ENCODE peak calls at places on chromosomes 12 and 14, in ten cellular contexts. One of them, this sample, is unnamed.
A peak's percentile ranks its signal among the peaks of the same experiment; 100 is the strongest.

GRCh38 chr12:53287741-53288216 is 7.6 kb upstream of the PFDN5 start:
- DNase-seq in AG04449: no peak
- DNase-seq in astrocyte of the spinal cord: peak; percentile 54
- DNase-seq in bronchial epithelial cell: peak; percentile 59
- DNase-seq in MCF 10A: peak; percentile 61
- DNase-seq in cardiac muscle cell: peak; percentile 73
- DNase-seq in progenitor cell of endocrine pancreas: peak; percentile 26
- DNase-seq in WERI-Rb-1: peak; percentile 69
- DNase-seq in choroid plexus epithelial cell: peak; percentile 73
- DNase-seq in lower lobe of right lung: peak; percentile 72
- DNase-seq in this sample: peak; percentile 79

GRCh38 chr12:89064151-89064550 is 288.1 kb downstream of the DUSP6 start:
- DNase-seq in AG04449: no peak
- DNase-seq in astrocyte of the spinal cord: no peak
- DNase-seq in bronchial epithelial cell: peak; percentile 57
- DNase-seq in MCF 10A: peak; percentile 32
- DNase-seq in cardiac muscle cell: no peak
- DNase-seq in progenitor cell of endocrine pancreas: no peak
- DNase-seq in WERI-Rb-1: no peak
- DNase-seq in choroid plexus epithelial cell: no peak
- DNase-seq in lower lobe of right lung: no peak
- DNase-seq in this sample: no peak

GRCh38 chr14:24368562-24369252 is 723 bp downstream of the NFATC4 start:
- DNase-seq in AG04449: peak; percentile 26
- DNase-seq in astrocyte of the spinal cord: peak; percentile 59
- DNase-seq in bronchial epithelial cell: no peak
- DNase-seq in MCF 10A: no peak
- DNase-seq in cardiac muscle cell: peak; percentile 74
- DNase-seq in progenitor cell of endocrine pancreas: peak; percentile 44
- DNase-seq in WERI-Rb-1: peak; percentile 92
- DNase-seq in choroid plexus epithelial cell: peak; percentile 58
- DNase-seq in lower lobe of right lung: peak; percentile 57
- DNase-seq in this sample: peak; percentile 41

GRCh38 chr12:3236345-3237153 is 159.4 kb downstream of the TSPAN9 start:
- DNase-seq in AG04449: no peak
- DNase-seq in astrocyte of the spinal cord: peak; percentile 62
- DNase-seq in bronchial epithelial cell: peak; percentile 67
- DNase-seq in MCF 10A: peak; percentile 83
- DNase-seq in cardiac muscle cell: peak; percentile 66
- DNase-seq in progenitor cell of endocrine pancreas: no peak
- DNase-seq in WERI-Rb-1: peak; percentile 57
- DNase-seq in choroid plexus epithelial cell: peak; percentile 79
- DNase-seq in lower lobe of right lung: no peak
- DNase-seq in this sample: no peak

GRCh38 chr12:50103767-50104321 is at the start of gene GPD1:
- DNase-seq in AG04449: no peak
- DNase-seq in astrocyte of the spinal cord: peak; percentile 35
- DNase-seq in bronchial epithelial cell: peak; percentile 54
- DNase-seq in MCF 10A: peak; percentile 67
- DNase-seq in cardiac muscle cell: peak; percentile 75
- DNase-seq in progenitor cell of endocrine pancreas: peak; percentile 37
- DNase-seq in WERI-Rb-1: peak; percentile 83
- DNase-seq in choroid plexus epithelial cell: peak; percentile 61
- DNase-seq in lower lobe of right lung: peak; percentile 84
- DNase-seq in this sample: no peak

GRCh38 chr14:55139696-55140509 is 10.9 kb downstream of the LGALS3 start:
- DNase-seq in AG04449: no peak
- DNase-seq in astrocyte of the spinal cord: no peak
- DNase-seq in bronchial epithelial cell: no peak
- DNase-seq in MCF 10A: no peak
- DNase-seq in cardiac muscle cell: no peak
- DNase-seq in progenitor cell of endocrine pancreas: no peak
- DNase-seq in WERI-Rb-1: no peak
- DNase-seq in choroid plexus epithelial cell: no peak
- DNase-seq in lower lobe of right lung: no peak
- DNase-seq in this sample: no peak

GRCh38 chr12:128245106-128245505 is 21.9 kb upstream of the TMEM132C start:
- DNase-seq in AG04449: no peak
- DNase-seq in astrocyte of the spinal cord: no peak
- DNase-seq in bronchial epithelial cell: peak; percentile 3
- DNase-seq in MCF 10A: no peak
- DNase-seq in cardiac muscle cell: no peak
- DNase-seq in progenitor cell of endocrine pancreas: no peak
- DNase-seq in WERI-Rb-1: peak; percentile 20
- DNase-seq in choroid plexus epithelial cell: no peak
- DNase-seq in lower lobe of right lung: no peak
- DNase-seq in this sample: no peak

GRCh38 chr12:6821674-6822433 is at the start of gene GPR162:
- DNase-seq in AG04449: no peak
- DNase-seq in astrocyte of the spinal cord: peak; percentile 60
- DNase-seq in bronchial epithelial cell: no peak
- DNase-seq in MCF 10A: no peak
- DNase-seq in cardiac muscle cell: peak; percentile 86
- DNase-seq in progenitor cell of endocrine pancreas: peak; percentile 59
- DNase-seq in WERI-Rb-1: peak; percentile 79
- DNase-seq in choroid plexus epithelial cell: peak; percentile 62
- DNase-seq in lower lobe of right lung: peak; percentile 69
- DNase-seq in this sample: peak; percentile 45

GRCh38 chr12:3216726-3217682 is 139.8 kb downstream of the TSPAN9 start:
- DNase-seq in AG04449: no peak
- DNase-seq in astrocyte of the spinal cord: peak; percentile 78
- DNase-seq in bronchial epithelial cell: peak; percentile 99
- DNase-seq in MCF 10A: peak; percentile 98
- DNase-seq in cardiac muscle cell: no peak
- DNase-seq in progenitor cell of endocrine pancreas: no peak
- DNase-seq in WERI-Rb-1: no peak
- DNase-seq in choroid plexus epithelial cell: peak; percentile 54
- DNase-seq in lower lobe of right lung: no peak
- DNase-seq in this sample: no peak

GRCh38 chr12:101859664-101860607 is 17.4 kb upstream of the DRAM1 start:
- DNase-seq in AG04449: no peak
- DNase-seq in astrocyte of the spinal cord: no peak
- DNase-seq in bronchial epithelial cell: peak; percentile 57
- DNase-seq in MCF 10A: no peak
- DNase-seq in cardiac muscle cell: no peak
- DNase-seq in progenitor cell of endocrine pancreas: no peak
- DNase-seq in WERI-Rb-1: no peak
- DNase-seq in choroid plexus epithelial cell: peak; percentile 83
- DNase-seq in lower lobe of right lung: no peak
- DNase-seq in this sample: no peak

GRCh38 chr12:6961695-6962284 is 8.7 kb downstream of the PHB2 start:
- DNase-seq in AG04449: no peak
- DNase-seq in astrocyte of the spinal cord: peak; percentile 79
- DNase-seq in bronchial epithelial cell: peak; percentile 69
- DNase-seq in MCF 10A: peak; percentile 83
- DNase-seq in cardiac muscle cell: peak; percentile 83
- DNase-seq in progenitor cell of endocrine pancreas: peak; percentile 74
- DNase-seq in WERI-Rb-1: peak; percentile 84
- DNase-seq in choroid plexus epithelial cell: peak; percentile 80
- DNase-seq in lower lobe of right lung: peak; percentile 88
- DNase-seq in this sample: peak; percentile 57

GRCh38 chr12:105738036-105738435 is 400.7 kb downstream of the NUAK1 start:
- DNase-seq in AG04449: no peak
- DNase-seq in astrocyte of the spinal cord: no peak
- DNase-seq in bronchial epithelial cell: no peak
- DNase-seq in MCF 10A: no peak
- DNase-seq in cardiac muscle cell: no peak
- DNase-seq in progenitor cell of endocrine pancreas: no peak
- DNase-seq in WERI-Rb-1: no peak
- DNase-seq in choroid plexus epithelial cell: peak; percentile 68
- DNase-seq in lower lobe of right lung: no peak
- DNase-seq in this sample: no peak

GRCh38 chr12:79373896-79374499 is 316.8 kb downstream of the PAWR start:
- DNase-seq in AG04449: no peak
- DNase-seq in astrocyte of the spinal cord: peak; percentile 29
- DNase-seq in bronchial epithelial cell: peak; percentile 27
- DNase-seq in MCF 10A: peak; percentile 49
- DNase-seq in cardiac muscle cell: peak; percentile 57
- DNase-seq in progenitor cell of endocrine pancreas: peak; percentile 18
- DNase-seq in WERI-Rb-1: peak; percentile 45
- DNase-seq in choroid plexus epithelial cell: peak; percentile 65
- DNase-seq in lower lobe of right lung: no peak
- DNase-seq in this sample: peak; percentile 77

GRCh38 chr14:57182760-57183503 is 85.8 kb downstream of the EXOC5 start:
- DNase-seq in AG04449: no peak
- DNase-seq in astrocyte of the spinal cord: no peak
- DNase-seq in bronchial epithelial cell: peak; percentile 13
- DNase-seq in MCF 10A: peak; percentile 45
- DNase-seq in cardiac muscle cell: peak; percentile 28
- DNase-seq in progenitor cell of endocrine pancreas: no peak
- DNase-seq in WERI-Rb-1: peak; percentile 69
- DNase-seq in choroid plexus epithelial cell: peak; percentile 39
- DNase-seq in lower lobe of right lung: no peak
- DNase-seq in this sample: peak; percentile 40

DNA sequence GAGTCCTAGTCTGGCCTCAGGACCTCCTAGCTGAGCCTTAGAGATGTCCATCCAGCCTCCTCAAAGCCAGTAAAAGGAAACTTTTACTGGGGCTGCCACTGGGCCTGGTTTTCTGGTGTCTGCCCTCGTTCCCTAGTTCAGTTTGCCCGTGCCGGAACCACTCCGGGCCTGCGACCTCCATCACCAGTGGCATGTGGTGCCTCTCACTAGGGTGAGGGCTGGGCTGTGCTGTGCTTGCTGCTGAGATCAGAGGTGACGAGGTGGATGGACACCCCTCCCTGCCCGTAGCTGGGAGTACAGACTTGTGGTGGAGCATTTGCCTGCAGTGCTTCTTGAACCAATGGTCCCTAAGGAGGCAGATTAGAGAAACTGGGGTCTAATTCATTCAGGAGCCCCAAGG is 75.7 kb downstream of the B4GALNT3 start:
- DNase-seq in AG04449: no peak
- DNase-seq in astrocyte of the spinal cord: no peak
- DNase-seq in bronchial epithelial cell: no peak
- DNase-seq in MCF 10A: no peak
- DNase-seq in cardiac muscle cell: no peak
- DNase-seq in progenitor cell of endocrine pancreas: no peak
- DNase-seq in WERI-Rb-1: no peak
- DNase-seq in choroid plexus epithelial cell: no peak
- DNase-seq in lower lobe of right lung: no peak
- DNase-seq in this sample: no peak
- TF ChIP-seq CTCF in AG04449: no peak
- TF ChIP-seq CTCF in astrocyte of the spinal cord: no peak
- TF ChIP-seq CTCF in bronchial epithelial cell: no peak
- TF ChIP-seq CTCF in MCF 10A: no peak
- TF ChIP-seq CTCF in cardiac muscle cell: no peak
- TF ChIP-seq CTCF in progenitor cell of endocrine pancreas: no peak
- TF ChIP-seq CTCF in WERI-Rb-1: no peak
- TF ChIP-seq CTCF in choroid plexus epithelial cell: no peak
- TF ChIP-seq CTCF in lower lobe of right lung: no peak
- TF ChIP-seq CTCF in this sample: no peak

DNA sequence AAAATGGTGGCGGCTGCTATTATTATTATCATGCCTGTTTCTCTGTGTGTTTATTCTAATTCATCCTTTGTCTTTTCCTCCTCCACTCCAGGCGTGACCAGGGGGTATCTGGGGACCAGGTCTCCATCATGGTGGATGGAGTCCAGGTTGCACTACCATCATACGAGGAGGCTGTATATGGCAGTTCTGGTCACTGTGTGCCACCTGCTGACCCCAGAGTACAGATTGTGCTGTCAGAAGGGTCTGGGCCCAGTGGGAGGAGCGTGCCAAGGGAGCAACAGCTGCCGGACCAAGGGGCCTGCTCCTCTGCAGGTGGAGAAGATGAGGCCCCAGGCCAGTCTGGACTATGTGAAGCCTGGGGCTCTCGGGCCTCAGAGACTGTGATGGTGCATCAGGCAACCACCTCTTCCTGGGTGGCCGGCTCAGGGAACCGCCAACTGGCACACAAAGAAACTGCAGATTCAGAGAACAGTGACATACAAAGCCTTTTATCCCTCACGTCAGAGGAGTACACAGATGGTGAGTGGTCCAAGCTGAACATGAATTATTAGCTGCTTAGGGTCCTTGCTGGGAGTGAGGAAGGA is 58.3 kb upstream of the SRSF5 start:
- DNase-seq in AG04449: no peak
- DNase-seq in astrocyte of the spinal cord: no peak
- DNase-seq in bronchial epithelial cell: no peak
- DNase-seq in MCF 10A: peak; percentile 19
- DNase-seq in cardiac muscle cell: peak; percentile 30
- DNase-seq in progenitor cell of endocrine pancreas: no peak
- DNase-seq in WERI-Rb-1: peak; percentile 90
- DNase-seq in choroid plexus epithelial cell: peak; percentile 33
- DNase-seq in lower lobe of right lung: no peak
- DNase-seq in this sample: no peak
- TF ChIP-seq CTCF in AG04449: peak; percentile 25
- TF ChIP-seq CTCF in astrocyte of the spinal cord: peak; percentile 48
- TF ChIP-seq CTCF in bronchial epithelial cell: peak; percentile 39
- TF ChIP-seq CTCF in MCF 10A: no peak
- TF ChIP-seq CTCF in cardiac muscle cell: peak; percentile 29
- TF ChIP-seq CTCF in progenitor cell of endocrine pancreas: peak; percentile 37
- TF ChIP-seq CTCF in WERI-Rb-1: peak; percentile 77
- TF ChIP-seq CTCF in choroid plexus epithelial cell: peak; percentile 53
- TF ChIP-seq CTCF in lower lobe of right lung: no peak
- TF ChIP-seq CTCF in this sample: no peak

DNA sequence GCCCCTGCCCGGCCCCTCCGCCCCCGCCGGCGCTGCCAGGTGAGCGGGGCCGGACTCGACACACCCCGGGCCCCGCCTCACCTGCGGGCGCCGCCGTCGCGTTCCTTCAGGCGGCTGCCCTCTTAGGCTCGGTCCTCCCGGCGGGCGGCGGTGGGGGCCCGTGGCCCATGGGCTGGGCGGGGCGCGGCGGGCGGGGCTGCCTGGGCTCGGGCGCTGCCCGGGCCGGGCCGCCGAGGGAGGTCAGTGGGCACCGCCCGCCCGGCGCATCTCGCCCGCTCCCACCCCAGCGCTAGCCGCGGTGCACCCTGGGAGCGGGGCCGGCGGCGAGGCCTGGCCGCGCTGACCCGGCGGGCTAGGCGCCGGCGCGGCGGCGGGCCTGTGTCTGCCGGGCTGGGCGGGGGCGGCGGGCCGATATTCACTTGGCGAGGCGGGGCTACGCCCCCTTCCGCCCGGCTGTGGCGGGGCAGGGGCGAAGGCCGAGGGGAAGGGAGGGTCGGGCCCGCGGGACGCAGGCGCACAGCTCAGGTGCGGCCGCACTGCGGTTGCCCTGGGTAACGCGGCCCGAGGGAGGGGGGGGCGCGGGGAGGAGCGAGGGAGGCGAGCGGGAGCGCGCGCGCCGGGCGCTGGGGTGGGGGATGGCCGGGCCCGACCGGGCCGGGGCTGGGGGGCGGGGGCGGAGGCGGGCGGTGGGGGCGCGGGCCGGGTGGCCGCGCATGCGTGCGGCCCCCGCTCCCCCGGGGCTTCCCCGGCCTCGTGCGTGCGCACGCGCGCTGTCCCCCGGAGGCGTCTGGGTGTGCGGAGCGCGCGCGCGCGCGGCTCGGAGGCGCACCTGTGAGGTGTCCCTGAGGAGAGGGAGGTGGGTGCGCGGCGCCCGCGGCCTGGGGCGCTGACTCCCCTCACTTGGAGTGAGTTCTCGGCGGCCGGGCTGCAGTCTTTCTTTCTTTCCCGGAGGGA is at the start of the genes CCDC92 and ZNF664:
- DNase-seq in AG04449: no peak
- DNase-seq in astrocyte of the spinal cord: peak; percentile 93
- DNase-seq in bronchial epithelial cell: peak; percentile 65
- DNase-seq in MCF 10A: peak; percentile 83
- DNase-seq in cardiac muscle cell: peak; percentile 97
- DNase-seq in progenitor cell of endocrine pancreas: peak; percentile 99
- DNase-seq in WERI-Rb-1: peak; percentile 96
- DNase-seq in choroid plexus epithelial cell: peak; percentile 87
- DNase-seq in lower lobe of right lung: peak; percentile 94
- DNase-seq in this sample: peak; percentile 98
- TF ChIP-seq CTCF in AG04449: peak; percentile 64
- TF ChIP-seq CTCF in astrocyte of the spinal cord: peak; percentile 15
- TF ChIP-seq CTCF in bronchial epithelial cell: no peak
- TF ChIP-seq CTCF in MCF 10A: peak; percentile 21
- TF ChIP-seq CTCF in cardiac muscle cell: peak; percentile 4
- TF ChIP-seq CTCF in progenitor cell of endocrine pancreas: peak; percentile 20
- TF ChIP-seq CTCF in WERI-Rb-1: peak; percentile 30
- TF ChIP-seq CTCF in choroid plexus epithelial cell: no peak
- TF ChIP-seq CTCF in lower lobe of right lung: no peak
- TF ChIP-seq CTCF in this sample: no peak

GRCh38 chr14:68710776-68711175 is 82.1 kb downstream of the ZFP36L1 start:
- DNase-seq in AG04449: no peak
- DNase-seq in astrocyte of the spinal cord: no peak
- DNase-seq in bronchial epithelial cell: no peak
- DNase-seq in MCF 10A: no peak
- DNase-seq in cardiac muscle cell: no peak
- DNase-seq in progenitor cell of endocrine pancreas: no peak
- DNase-seq in WERI-Rb-1: no peak
- DNase-seq in choroid plexus epithelial cell: no peak
- DNase-seq in lower lobe of right lung: no peak
- DNase-seq in this sample: no peak
- TF ChIP-seq CTCF in AG04449: no peak
- TF ChIP-seq CTCF in astrocyte of the spinal cord: no peak
- TF ChIP-seq CTCF in bronchial epithelial cell: no peak
- TF ChIP-seq CTCF in MCF 10A: no peak
- TF ChIP-seq CTCF in cardiac muscle cell: no peak
- TF ChIP-seq CTCF in progenitor cell of endocrine pancreas: no peak
- TF ChIP-seq CTCF in WERI-Rb-1: no peak
- TF ChIP-seq CTCF in choroid plexus epithelial cell: no peak
- TF ChIP-seq CTCF in lower lobe of right lung: no peak
- TF ChIP-seq CTCF in this sample: no peak